ENCODE peak calls at places on chromosomes 11 and 22, in four cellular contexts. L is neural crest cell, H is stomach, U is GM10248. B is an unnamed sample.

GRCh38 chr22:46802608-46803027 is 40.2 kb downstream of the TBC1D22A start:
- DNase-seq in L (no peak), H (no peak), U (no peak), B (no peak)

GRCh38 chr11:18384157-18384641 is 10.2 kb upstream of the LDHA start:
- DNase-seq in L (no peak), H (peak), U (no peak), B (peak)

GRCh38 chr11:14193644-14194043 is 165.3 kb downstream of the RRAS2 start:
- DNase-seq in L (no peak), H (no peak), U (no peak), B (no peak)

GRCh38 chr22:21591695-21592094 is 24.2 kb downstream of the UBE2L3 start:
- DNase-seq in L (no peak), H (no peak), U (no peak), B (no peak)

GRCh38 chr22:24101966-24102365 is 79.3 kb upstream of the SUSD2 start:
- DNase-seq in L (no peak), H (no peak), U (no peak), B (no peak)

GRCh38 chr22:25774575-25775026 is 32.6 kb downstream of the MYO18B start:
- DNase-seq in L (peak), H (no peak), U (peak), B (peak)

GRCh38 chr11:9280655-9281301 is 15.6 kb upstream of the DENND5A start:
- DNase-seq in L (no peak), H (peak), U (peak), B (no peak)

GRCh38 chr11:121561716-121562115 is 108.9 kb upstream of the SORL1-AS1 start:
- DNase-seq in L (no peak), H (no peak), U (no peak), B (no peak)

GRCh38 chr22:21951931-21952465 is 650 bp downstream of the PPM1F start:
- DNase-seq in L (peak), H (peak), U (no peak), B (peak)

GRCh38 chr22:46522743-46523300 is 14.6 kb downstream of the CELSR1 start:
- DNase-seq in L (no peak), H (no peak), U (no peak), B (no peak)

GRCh38 chr11:27916541-27917100 is 191.3 kb downstream of the KIF18A start:
- DNase-seq in L (no peak), H (no peak), U (peak), B (no peak)

GRCh38 chr11:130208241-130209127 is 48.9 kb downstream of the ST14 start:
- DNase-seq in L (no peak), H (peak), U (no peak), B (no peak)

GRCh38 chr22:45450931-45451651 is 37.6 kb downstream of the RIBC2 start:
- DNase-seq in L (no peak), H (no peak), U (no peak), B (no peak)

GRCh38 chr11:128375941-128376340 is 211.4 kb downstream of the ETS1 start:
- DNase-seq in L (no peak), H (no peak), U (no peak), B (no peak)

GRCh38 chr11:86999859-87000753 is 37.6 kb upstream of the TMEM135 start:
- DNase-seq in L (no peak), H (peak), U (no peak), B (no peak)

GRCh38 chr11:59545179-59546020 is 34.1 kb downstream of the OR4D9 start:
- DNase-seq in L (no peak), H (no peak), U (no peak), B (no peak)

GRCh38 chr11:85809881-85810280 is 1.1 kb downstream of the SYTL2 start:
- DNase-seq in L (peak), H (no peak), U (no peak), B (peak)

GRCh38 chr11:35388054-35388453 is 31.3 kb downstream of the SLC1A2 start:
- DNase-seq in L (no peak), H (no peak), U (no peak), B (no peak)

GRCh38 chr22:20169253-20169822 is 18.5 kb upstream of the CCDC188 start:
- DNase-seq in L (no peak), H (no peak), U (no peak), B (no peak)

GRCh38 chr11:7019500-7020182 is 505 bp downstream of the ZNF214 start:
- DNase-seq in L (no peak), H (no peak), U (no peak), B (peak)

GRCh38 chr22:43300891-43301676 is 42.1 kb downstream of the SCUBE1 start:
- DNase-seq in L (no peak), H (no peak), U (no peak), B (no peak)

GRCh38 chr22:47065756-47066615 is 303.5 kb downstream of the TBC1D22A start:
- DNase-seq in L (no peak), H (peak), U (no peak), B (no peak)

GRCh38 chr11:75240381-75241035 is at the start of gene TPBGL:
- DNase-seq in L (peak), H (peak), U (no peak), B (peak)

GRCh38 chr22:40525250-40525884 is 111.2 kb downstream of the MRTFA start:
- DNase-seq in L (peak), H (peak), U (no peak), B (peak)

GRCh38 chr11:121374286-121374985 is 77.7 kb upstream of the SORL1 start:
- DNase-seq in L (no peak), H (no peak), U (no peak), B (no peak)

GRCh38 chr11:77058900-77059299 is 7.9 kb upstream of the CAPN5 start:
- DNase-seq in L (no peak), H (no peak), U (no peak), B (no peak)

GRCh38 chr11:77590194-77590591 is 440 bp downstream of the AQP11 start:
- DNase-seq in L (peak), H (peak), U (peak), B (no peak)

GRCh38 chr22:28893810-28894209 is 10.4 kb downstream of the ZNRF3 start:
- DNase-seq in L (no peak), H (no peak), U (no peak), B (no peak)
- TF ChIP-seq CTCF in L (no peak), H (no peak), U (no peak), B (no peak)

GRCh38 chr11:134819026-134819425 is 407.0 kb upstream of the B3GAT1 start:
- DNase-seq in L (no peak), H (no peak), U (no peak), B (no peak)

GRCh38 chr11:134818531-134818930 is 406.5 kb upstream of the B3GAT1 start:
- DNase-seq in L (no peak), H (no peak), U (no peak), B (no peak)

GRCh38 chr11:134823970-134824369 is 411.9 kb upstream of the B3GAT1 start:
- DNase-seq in L (no peak), H (no peak), U (no peak), B (no peak)

GRCh38 chr11:134822930-134823329 is 410.9 kb upstream of the B3GAT1 start:
- DNase-seq in L (no peak), H (no peak), U (no peak), B (no peak)

GRCh38 chr11:134821422-134821821 is 409.4 kb upstream of the B3GAT1 start:
- DNase-seq in L (no peak), H (no peak), U (no peak), B (no peak)
- TF ChIP-seq CTCF in L (no peak), H (no peak), U (no peak), B (no peak)

GRCh38 chr11:126530416-126530815 is 174.9 kb downstream of the ST3GAL4 start:
- DNase-seq in L (no peak), H (no peak), U (no peak), B (no peak)

GRCh38 chr11:126523441-126523840 is 168.0 kb downstream of the ST3GAL4 start:
- DNase-seq in L (no peak), H (no peak), U (no peak), B (no peak)

GRCh38 chr11:126529037-126529436 is 173.6 kb downstream of the ST3GAL4 start:
- DNase-seq in L (no peak), H (no peak), U (no peak), B (no peak)

GRCh38 chr11:126526471-126526870 is 171.0 kb downstream of the ST3GAL4 start:
- DNase-seq in L (no peak), H (no peak), U (no peak), B (no peak)

DNA sequence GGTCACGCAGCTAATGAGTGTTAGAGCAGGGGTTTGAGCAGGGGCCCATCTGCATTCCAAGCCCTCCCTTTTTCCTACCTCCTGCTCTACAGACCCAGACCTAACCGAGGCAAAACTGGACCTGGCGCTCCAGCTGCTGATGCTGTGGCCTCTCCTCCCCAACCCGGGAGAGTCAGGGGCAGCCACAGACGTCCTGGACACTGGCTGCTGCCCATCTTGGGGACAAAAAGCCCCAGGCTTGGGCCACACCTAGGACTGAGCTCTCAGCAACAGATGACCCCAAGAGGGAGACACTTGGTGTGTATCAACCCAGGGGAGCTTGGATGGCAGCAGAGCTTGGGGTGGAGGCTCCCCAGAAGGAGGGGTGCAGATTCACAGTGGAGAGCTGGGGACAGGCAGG is 172.6 kb downstream of the ST3GAL4 start:
- DNase-seq in L (no peak), H (no peak), U (no peak), B (no peak)
- TF ChIP-seq CTCF in L (no peak), H (no peak), U (no peak), B (no peak)

GRCh38 chr22:44443641-44444235 is 54.3 kb downstream of the RTL6 start:
- DNase-seq in L (no peak), H (no peak), U (no peak), B (no peak)
- TF ChIP-seq CTCF in L (no peak), H (no peak), U (no peak), B (no peak)

GRCh38 chr11:66006134-66006890 is 4.0 kb downstream of the BANF1 start:
- DNase-seq in L (no peak), H (no peak), U (no peak), B (no peak)

GRCh38 chr11:66003291-66003690 is 988 bp downstream of the BANF1 start:
- DNase-seq in L (no peak), H (no peak), U (no peak), B (no peak)

GRCh38 chr11:66004186-66004585 is 1.9 kb downstream of the BANF1 start:
- DNase-seq in L (no peak), H (no peak), U (no peak), B (no peak)

GRCh38 chr11:66001941-66002647 is at the start of the genes BANF1 and EIF1AD:
- DNase-seq in L (peak), H (peak), U (peak), B (peak)

DNA sequence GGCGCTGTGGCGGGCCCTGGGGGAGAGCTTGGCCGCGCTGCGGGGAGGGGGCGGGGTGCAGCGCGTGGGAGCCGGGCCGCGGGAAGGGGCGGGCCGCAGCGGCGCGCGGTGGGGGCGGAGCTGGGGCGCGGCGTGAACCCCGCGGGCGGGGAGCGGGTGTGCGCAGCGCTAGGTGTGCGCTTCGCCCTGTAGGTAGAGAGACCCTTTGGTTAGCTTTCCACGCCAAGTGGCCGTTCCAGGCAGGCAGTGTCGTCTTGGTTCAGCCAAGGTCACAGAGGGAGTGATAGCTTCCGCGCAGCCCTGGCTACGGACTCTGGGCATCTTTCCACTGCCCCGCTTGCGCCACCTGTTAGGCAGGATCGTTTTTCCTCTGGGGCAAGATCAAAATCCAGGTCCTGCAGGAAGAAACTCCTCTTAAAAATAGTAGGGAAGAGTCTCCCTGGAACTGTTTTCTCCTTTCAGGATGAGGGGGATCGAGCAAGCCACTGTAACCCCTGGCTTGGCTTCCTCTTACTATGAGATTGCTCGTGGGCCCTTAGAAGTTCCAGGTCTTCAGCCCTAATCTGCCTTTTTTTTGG is 434 bp downstream of the BANF1 start:
- DNase-seq in L (no peak), H (peak), U (peak), B (no peak)
- TF ChIP-seq CTCF in L (no peak), H (no peak), U (no peak), B (no peak)

B was measured in nephron progenitor cell.